ENCODE peak calls at places on chromosome 13, in nine cellular contexts. L is DND-41; I is heart left ventricle; X is GM13977; Y is body of pancreas; U is CD4-positive, alpha-beta T cell; V is MM.1S; B is neural progenitor cell; P is LNCaP clone FGC. T is an unnamed sample.

GRCh38 chr13:28370448-28370847 is 124.5 kb downstream of the FLT1 start:
- DNase-seq in I (no peak), B (no peak), Y (no peak), X (no peak), P (no peak), V (no peak), U (no peak), L (no peak), T (no peak)

GRCh38 chr13:40790232-40790631 is 821 bp downstream of the SLC25A15 start:
- DNase-seq in P (no peak), I (no peak), L (no peak), U (no peak), V (no peak), X (no peak), B (no peak), Y (no peak), T (no peak)

GRCh38 chr13:29892149-29892548 is 41.7 kb upstream of the UBL3 start:
- DNase-seq in L (no peak), P (no peak), V (no peak), X (no peak), Y (no peak), U (no peak), B (no peak), I (no peak), T (no peak)

GRCh38 chr13:26011996-26012688 is 39.7 kb downstream of the SHISA2 start:
- DNase-seq in U (peak; percentile 52), P (no peak), V (no peak), L (no peak), Y (no peak), I (no peak), X (no peak), B (no peak), T (no peak)

GRCh38 chr13:96984061-96984508 is 10.2 kb downstream of the OXGR1 start:
- DNase-seq in L (no peak), X (peak; percentile 77), B (peak; percentile 62), P (peak; percentile 58), Y (peak; percentile 58), U (no peak), V (peak; percentile 95), I (peak; percentile 15), T (peak; percentile 7)

GRCh38 chr13:63942372-63942771 is 2526.7 kb upstream of the PCDH20 start:
- DNase-seq in P (no peak), V (no peak), X (no peak), U (no peak), L (no peak), B (no peak), I (no peak), Y (no peak), T (no peak)

GRCh38 chr13:67183151-67183550 is 47.0 kb downstream of the PCDH9 start:
- DNase-seq in U (no peak), L (no peak), X (no peak), V (no peak), Y (no peak), P (no peak), I (no peak), B (no peak), T (no peak)

GRCh38 chr13:46389985-46390384 is 2.9 kb upstream of the RUBCNL start:
- DNase-seq in U (peak; percentile 17), I (peak; percentile 16), L (peak; percentile 64), B (peak; percentile 60), Y (peak; percentile 32), X (peak; percentile 60), P (no peak), V (peak; percentile 75), T (peak; percentile 23)

GRCh38 chr13:114132419-114133121 is at the start of gene RASA3:
- DNase-seq in P (no peak), B (peak; percentile 95), V (peak; percentile 83), I (peak; percentile 85), L (peak; percentile 72), U (peak; percentile 37), X (peak; percentile 98), Y (peak; percentile 69), T (peak; percentile 89)

GRCh38 chr13:101465877-101466276 is 13.4 kb downstream of the ITGBL1 start:
- DNase-seq in V (no peak), X (no peak), P (no peak), U (no peak), Y (no peak), B (no peak), L (no peak), I (no peak), T (no peak)

GRCh38 chr13:31048521-31048920 is 113.2 kb downstream of the HSPH1 start:
- DNase-seq in I (no peak), U (no peak), X (no peak), V (no peak), L (no peak), Y (no peak), P (no peak), B (peak; percentile 18), T (no peak)
- TF ChIP-seq CTCF in I (no peak), U (no peak), X (no peak), V (no peak), L (no peak), Y (no peak), P (no peak), B (no peak), T (no peak)

GRCh38 chr13:91314888-91315287 is 32.6 kb upstream of the MIR17HG start:
- DNase-seq in Y (no peak), B (no peak), X (no peak), I (no peak), U (no peak), L (no peak), P (no peak), V (no peak), T (no peak)

GRCh38 chr13:91313581-91313980 is 33.9 kb upstream of the MIR17HG start:
- DNase-seq in L (no peak), B (no peak), U (no peak), X (no peak), P (no peak), I (no peak), V (no peak), Y (no peak), T (no peak)

GRCh38 chr13:91311491-91311890 is 36.0 kb upstream of the MIR17HG start:
- DNase-seq in V (no peak), L (no peak), P (no peak), U (no peak), X (no peak), Y (no peak), I (no peak), B (no peak), T (no peak)

GRCh38 chr13:91312324-91312723 is 35.2 kb upstream of the MIR17HG start:
- DNase-seq in U (no peak), Y (no peak), I (no peak), B (no peak), P (no peak), V (no peak), X (no peak), L (no peak), T (no peak)

DNA sequence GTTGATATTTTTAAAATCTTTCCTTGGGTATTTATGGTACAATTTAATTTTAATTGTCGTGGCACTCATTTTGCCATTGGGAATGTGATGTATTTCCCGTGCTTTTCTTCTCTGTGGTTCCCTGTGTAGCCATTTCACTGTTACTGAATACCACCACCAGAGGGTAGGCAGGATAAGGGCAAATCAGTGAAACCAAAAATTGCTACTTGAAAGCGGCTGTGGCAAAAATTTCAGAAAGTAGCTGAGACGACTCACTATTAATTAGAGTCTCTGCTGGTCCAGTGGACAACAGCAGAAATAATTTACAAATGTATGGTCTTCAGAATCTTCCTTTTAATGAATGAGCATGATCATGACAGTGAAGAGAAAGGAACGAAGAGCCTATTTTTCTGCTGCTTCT is 34.4 kb upstream of the MIR17HG start:
- DNase-seq in I (no peak), Y (no peak), L (peak; percentile 20), X (no peak), P (no peak), V (peak; percentile 55), B (peak; percentile 56), U (no peak), T (no peak)
- TF ChIP-seq CTCF in I (peak; percentile 41), Y (peak; percentile 47), L (peak; percentile 73), X (peak; percentile 69), P (peak; percentile 44), V (peak; percentile 53), B (peak; percentile 58), U (peak; percentile 69), T (peak; percentile 48)

GRCh38 chr13:31538067-31539042 is 201.0 kb upstream of the RXFP2 start:
- DNase-seq in P (no peak), X (no peak), Y (no peak), V (no peak), L (no peak), I (no peak), U (no peak), B (peak; percentile 59), T (no peak)
- TF ChIP-seq CTCF in P (peak; percentile 62), X (peak; percentile 10), Y (peak; percentile 10), V (no peak), L (peak; percentile 16), I (peak; percentile 48), U (no peak), B (peak; percentile 73), T (peak; percentile 52)

GRCh38 chr13:39406688-39407087 is 196.3 kb downstream of the LHFPL6 start:
- DNase-seq in I (no peak), L (no peak), B (no peak), Y (no peak), X (peak; percentile 40), V (peak; percentile 78), P (no peak), U (no peak), T (no peak)
- TF ChIP-seq CTCF in I (no peak), L (no peak), B (peak; percentile 28), Y (no peak), X (no peak), V (peak; percentile 21), P (no peak), U (no peak), T (no peak)

GRCh38 chr13:71285700-71286099 is 581.3 kb downstream of the DACH1 start:
- DNase-seq in P (no peak), Y (no peak), V (no peak), U (no peak), B (peak; percentile 13), X (no peak), L (no peak), I (no peak), T (no peak)
- TF ChIP-seq CTCF in P (no peak), Y (no peak), V (peak; percentile 8), U (no peak), B (peak; percentile 40), X (peak; percentile 34), L (no peak), I (peak; percentile 20), T (no peak)

DNA sequence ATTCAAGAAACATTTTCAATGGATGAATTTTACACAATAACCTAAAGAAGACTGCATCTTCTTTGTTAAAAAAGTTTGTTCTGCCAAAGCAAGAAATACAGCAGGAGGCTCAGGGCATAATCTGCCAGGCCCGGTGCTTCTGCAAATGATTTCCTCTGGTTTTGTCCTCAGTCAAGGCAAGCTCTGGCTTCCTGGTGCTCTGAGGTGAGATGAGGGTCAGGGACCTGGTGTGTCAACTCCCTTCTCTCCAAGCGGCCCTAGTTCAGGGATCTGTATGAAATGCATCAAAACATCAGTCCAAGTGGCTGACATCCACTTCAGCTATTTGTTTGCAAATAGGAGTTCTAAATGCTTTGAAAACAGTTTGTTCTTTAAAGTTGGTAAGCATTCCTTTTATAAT is 31.6 kb downstream of the LACC1 start:
- DNase-seq in V (no peak), P (no peak), U (no peak), Y (no peak), B (no peak), X (no peak), I (no peak), L (no peak), T (no peak)
- TF ChIP-seq CTCF in V (no peak), P (no peak), U (no peak), Y (no peak), B (no peak), X (no peak), I (no peak), L (no peak), T (no peak)

T was measured in nephron progenitor cell.